ENCODE peak calls at places on chromosomes 12 and 14, in nine cellular contexts. R is neuronal stem cell, W is neural progenitor cell, F is IMR-90, H is astrocyte, Y is H9, L is Karpas-422, A is SK-N-SH, O is fibroblast of lung. Q is an unnamed sample.

GRCh38 chr14:94944636-94945258 is 174.8 kb upstream of the GSC start:
- DNase-seq in R (no peak), W (no peak), F (no peak), H (no peak), Y (no peak), L (no peak), A (no peak), O (no peak), Q (no peak)

GRCh38 chr14:41609704-41610183 is 3.1 kb downstream of the LRFN5 start:
- DNase-seq in R (peak), W (peak), F (peak), H (peak), Y (peak), L (no peak), A (peak), O (peak), Q (peak)

GRCh38 chr14:57390806-57391562 is 598 bp downstream of the NAA30 start:
- DNase-seq in R (peak), W (peak), F (peak), H (peak), Y (peak), L (peak), A (peak), O (peak), Q (peak)

GRCh38 chr12:92342574-92342973 is 196.9 kb upstream of the BTG1 start:
- DNase-seq in R (no peak), W (no peak), F (no peak), H (no peak), Y (no peak), L (no peak), A (no peak), O (no peak), Q (no peak)

GRCh38 chr12:122407208-122407607 is 15.3 kb downstream of the CLIP1 start:
- DNase-seq in R (no peak), W (no peak), F (no peak), H (no peak), Y (no peak), L (no peak), A (no peak), O (no peak), Q (no peak)

GRCh38 chr14:72023128-72024042 is 91.2 kb downstream of the RGS6 start:
- DNase-seq in R (no peak), W (no peak), F (no peak), H (no peak), Y (no peak), L (no peak), A (no peak), O (no peak), Q (no peak)

GRCh38 chr12:93139028-93139665 is 210.1 kb upstream of the EEA1 start:
- DNase-seq in R (no peak), W (no peak), F (no peak), H (no peak), Y (no peak), L (peak), A (no peak), O (no peak), Q (no peak)

GRCh38 chr12:94498073-94498472 is 38.4 kb upstream of the CEP83 start:
- DNase-seq in R (no peak), W (no peak), F (no peak), H (no peak), Y (no peak), L (no peak), A (no peak), O (no peak), Q (no peak)

GRCh38 chr14:59360923-59361794 is 104.0 kb downstream of the GPR135 start:
- DNase-seq in R (no peak), W (no peak), F (peak), H (peak), Y (no peak), L (peak), A (peak), O (peak), Q (peak)

GRCh38 chr12:52057958-52058576 is 6.8 kb downstream of the NR4A1 start:
- DNase-seq in R (no peak), W (no peak), F (no peak), H (no peak), Y (no peak), L (no peak), A (no peak), O (no peak), Q (no peak)

GRCh38 chr12:101015021-101015420 is 195.0 kb downstream of the SLC5A8 start:
- DNase-seq in R (no peak), W (no peak), F (no peak), H (no peak), Y (no peak), L (no peak), A (no peak), O (no peak), Q (no peak)

GRCh38 chr12:101004891-101005290 is 205.1 kb downstream of the SLC5A8 start:
- DNase-seq in R (no peak), W (no peak), F (peak), H (no peak), Y (no peak), L (no peak), A (no peak), O (no peak), Q (no peak)

GRCh38 chr12:101013993-101014392 is 196.0 kb downstream of the SLC5A8 start:
- DNase-seq in R (no peak), W (no peak), F (no peak), H (no peak), Y (no peak), L (no peak), A (no peak), O (no peak), Q (no peak)

GRCh38 chr12:101010881-101011280 is 199.2 kb downstream of the SLC5A8 start:
- DNase-seq in R (no peak), W (no peak), F (no peak), H (no peak), Y (no peak), L (no peak), A (no peak), O (no peak), Q (no peak)

GRCh38 chr12:101009274-101009673 is 200.8 kb downstream of the SLC5A8 start:
- DNase-seq in R (no peak), W (no peak), F (no peak), H (no peak), Y (no peak), L (no peak), A (no peak), O (no peak), Q (no peak)
- H2AFZ ChIP-seq in R (no peak), W (no peak), F (no peak), H (no peak), Y (no peak), L (no peak), A (no peak), O (no peak), Q (no peak)

DNA sequence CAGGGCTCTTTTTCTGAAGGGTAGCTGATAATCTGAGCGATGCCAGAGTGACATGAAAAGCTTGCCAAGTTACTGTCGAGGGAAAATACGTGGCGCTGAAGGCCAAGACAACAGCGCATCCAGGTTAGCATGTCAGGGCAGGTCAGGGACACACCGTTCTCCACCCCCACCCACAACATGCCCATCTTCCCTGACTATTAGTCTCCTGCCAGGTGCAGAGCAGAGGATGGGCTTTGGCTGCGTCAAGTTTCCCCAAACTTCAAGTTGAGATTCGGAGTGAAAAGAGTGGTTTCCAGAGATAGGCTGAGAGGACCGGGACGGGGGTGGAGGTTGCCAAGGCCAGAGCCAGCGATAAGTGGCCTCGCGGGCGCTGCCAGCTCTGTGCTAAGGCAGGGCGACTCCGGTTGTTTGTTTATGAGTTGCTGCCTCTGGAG is 1.7 kb downstream of the TRHDE start:
- DNase-seq in R (no peak), W (no peak), F (no peak), H (no peak), Y (peak), L (no peak), A (no peak), O (peak), Q (peak)
- H3K9ac ChIP-seq in R (no peak), W (no peak), F (peak), H (peak), Y (no peak), L (no peak), A (no peak), O (peak), Q (no peak)

GRCh38 chr14:91113829-91114078 is at the start of gene DGLUCY:
- DNase-seq in R (no peak), W (no peak), F (peak), H (peak), Y (no peak), L (peak), A (peak), O (peak), Q (peak)

GRCh38 chr14:91111443-91111842 is 2.4 kb upstream of the DGLUCY start:
- DNase-seq in R (no peak), W (no peak), F (no peak), H (no peak), Y (no peak), L (no peak), A (no peak), O (no peak), Q (no peak)

GRCh38 chr14:91105673-91106072 is 8.2 kb upstream of the DGLUCY start:
- DNase-seq in R (no peak), W (no peak), F (peak), H (no peak), Y (no peak), L (no peak), A (no peak), O (peak), Q (no peak)

GRCh38 chr14:91112172-91112571 is 1.7 kb upstream of the DGLUCY start:
- DNase-seq in R (no peak), W (no peak), F (no peak), H (no peak), Y (no peak), L (no peak), A (no peak), O (no peak), Q (no peak)

GRCh38 chr14:91108941-91109611 is 4.8 kb upstream of the DGLUCY start:
- DNase-seq in R (no peak), W (no peak), F (no peak), H (no peak), Y (no peak), L (no peak), A (no peak), O (no peak), Q (no peak)
- H2AFZ ChIP-seq in R (no peak), W (no peak), F (no peak), H (no peak), Y (no peak), L (no peak), A (no peak), O (no peak), Q (no peak)

GRCh38 chr14:105315211-105315721 is 718 bp downstream of the PACS2 start:
- DNase-seq in R (no peak), W (peak), F (no peak), H (no peak), Y (peak), L (no peak), A (peak), O (no peak), Q (peak)

GRCh38 chr14:105316563-105316941 is 2.0 kb downstream of the PACS2 start:
- DNase-seq in R (no peak), W (no peak), F (no peak), H (no peak), Y (no peak), L (no peak), A (peak), O (no peak), Q (no peak)

GRCh38 chr14:105316968-105317498 is 2.5 kb downstream of the PACS2 start:
- DNase-seq in R (no peak), W (no peak), F (no peak), H (no peak), Y (no peak), L (no peak), A (peak), O (no peak), Q (no peak)

GRCh38 chr14:105317546-105317945 is 3.0 kb downstream of the PACS2 start:
- DNase-seq in R (no peak), W (no peak), F (peak), H (peak), Y (no peak), L (peak), A (peak), O (peak), Q (peak)

DNA sequence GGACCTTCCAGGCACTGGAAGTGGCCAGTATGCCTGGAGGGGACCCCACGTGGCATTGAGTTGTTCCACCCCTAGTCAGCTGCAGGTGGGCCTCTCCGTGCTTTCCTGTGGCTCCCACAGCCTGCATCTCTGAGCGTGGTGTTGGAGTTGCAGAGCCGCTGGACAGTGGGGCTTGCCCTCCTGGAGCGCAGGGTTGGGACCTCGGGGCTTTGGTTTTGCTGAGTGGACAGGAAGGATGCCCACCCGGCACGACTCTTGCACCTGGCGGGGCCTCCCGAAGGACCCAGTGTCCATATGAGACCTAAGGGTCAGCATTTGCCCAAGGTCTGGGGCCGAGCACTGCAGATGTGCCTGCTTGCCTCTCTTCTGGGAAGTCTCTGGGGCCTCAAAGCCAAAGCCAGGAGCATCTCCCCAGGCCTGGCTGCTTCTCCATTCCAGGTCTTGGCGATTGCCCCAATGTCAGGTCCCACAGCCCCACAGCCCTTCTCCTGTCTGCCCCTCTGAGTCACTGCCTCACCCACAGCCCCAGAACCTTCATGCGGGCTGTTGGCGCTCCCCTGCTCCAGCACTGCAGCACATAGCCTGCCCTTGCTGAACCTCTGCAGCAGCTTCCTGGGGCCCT is 1.5 kb downstream of the PACS2 start:
- DNase-seq in R (no peak), W (no peak), F (no peak), H (no peak), Y (peak), L (no peak), A (peak), O (no peak), Q (peak)
- H3K9ac ChIP-seq in R (no peak), W (no peak), F (no peak), H (peak), Y (no peak), L (no peak), A (peak), O (no peak), Q (peak)

GRCh38 chr14:67577181-67577580 is 22.9 kb downstream of the PIGH start:
- DNase-seq in R (no peak), W (no peak), F (no peak), H (no peak), Y (no peak), L (no peak), A (no peak), O (no peak), Q (no peak)
- H2AFZ ChIP-seq in R (no peak), W (no peak), F (peak), H (no peak), Y (no peak), L (no peak), A (no peak), O (no peak), Q (peak)

GRCh38 chr14:20682435-20683124 is 1.8 kb upstream of the RNASE4 start:
- DNase-seq in R (peak), W (peak), F (peak), H (peak), Y (peak), L (peak), A (peak), O (peak), Q (peak)
- H3K9ac ChIP-seq in R (peak), W (peak), F (peak), H (peak), Y (peak), L (peak), A (peak), O (peak), Q (peak)

GRCh38 chr14:66074546-66074945 is 411.6 kb upstream of the CCDC196 start:
- DNase-seq in R (peak), W (peak), F (no peak), H (no peak), Y (no peak), L (peak), A (no peak), O (no peak), Q (no peak)

GRCh38 chr14:66076166-66076565 is 410.0 kb upstream of the CCDC196 start:
- DNase-seq in R (no peak), W (no peak), F (no peak), H (peak), Y (no peak), L (no peak), A (no peak), O (no peak), Q (peak)

GRCh38 chr14:66072190-66072905 is 413.8 kb upstream of the CCDC196 start:
- DNase-seq in R (no peak), W (no peak), F (no peak), H (no peak), Y (no peak), L (no peak), A (no peak), O (no peak), Q (no peak)

GRCh38 chr14:66082009-66082408 is 404.2 kb upstream of the CCDC196 start:
- DNase-seq in R (no peak), W (no peak), F (no peak), H (peak), Y (no peak), L (no peak), A (peak), O (no peak), Q (peak)

DNA sequence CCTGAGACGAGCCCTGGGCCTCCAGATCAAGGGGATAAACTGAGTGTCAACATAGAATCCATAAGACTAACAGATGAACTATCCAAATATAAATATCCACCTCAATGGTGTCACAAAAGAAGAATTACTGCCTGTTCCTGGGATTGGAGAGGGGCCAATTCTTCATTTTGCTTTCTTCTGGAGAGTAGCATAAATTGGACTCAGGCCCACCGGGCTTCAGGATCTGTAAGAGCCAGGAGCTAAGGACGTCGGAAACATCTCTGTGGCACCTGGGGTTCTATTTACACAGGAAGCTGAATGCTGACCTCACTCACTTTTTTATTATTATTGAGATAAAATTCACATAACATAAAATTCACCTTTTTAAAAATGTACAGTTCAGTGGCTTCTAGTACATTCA is 408.1 kb upstream of the CCDC196 start:
- DNase-seq in R (no peak), W (no peak), F (no peak), H (no peak), Y (no peak), L (no peak), A (no peak), O (no peak), Q (no peak)
- H2AFZ ChIP-seq in R (no peak), W (no peak), F (no peak), H (no peak), Y (no peak), L (no peak), A (no peak), O (no peak), Q (no peak)

DNA sequence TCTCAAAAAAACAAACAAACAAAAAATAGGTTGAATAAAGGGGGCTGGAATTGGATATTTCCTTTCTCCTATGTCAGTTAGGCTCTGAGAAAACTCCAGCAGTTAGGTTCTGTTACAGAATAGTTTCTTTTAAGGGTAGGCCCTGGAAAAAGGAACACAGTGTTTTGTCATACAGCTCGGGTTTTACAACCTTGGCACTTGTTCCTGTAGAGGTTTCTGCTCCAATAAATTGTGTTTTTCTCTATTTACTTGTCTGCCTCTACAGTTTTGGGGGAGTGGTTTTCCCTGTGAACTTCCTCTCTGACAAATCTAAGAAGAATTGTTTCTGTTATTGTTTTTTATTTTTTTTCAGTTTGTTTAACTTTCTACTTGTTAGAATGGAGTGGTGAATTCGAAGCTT is 167.6 kb downstream of the ACSS3 start:
- DNase-seq in R (no peak), W (no peak), F (no peak), H (no peak), Y (no peak), L (no peak), A (no peak), O (no peak), Q (no peak)
- H3K9ac ChIP-seq in R (no peak), W (no peak), F (no peak), H (no peak), Y (no peak), L (no peak), A (no peak), O (no peak), Q (no peak)